ENCODE peak calls at places on chromosomes 5 and 9, in six cellular contexts. U, E, G, A, Y and D are unnamed samples.

GRCh38 chr9:118595719-118596305 is 773.4 kb downstream of the BRINP1 start:
- DNase-seq in A (no peak), E (peak), G (no peak), U (peak), Y (peak), D (no peak)

GRCh38 chr9:88759374-88759773 is 224.4 kb downstream of the NXNL2 start:
- DNase-seq in Y (no peak), E (no peak), U (no peak), A (no peak), G (no peak), D (no peak)

GRCh38 chr9:69898714-69899209 is 78.1 kb downstream of the CFAP95 start:
- DNase-seq in G (no peak), E (no peak), Y (peak), U (no peak), A (no peak), D (no peak)

GRCh38 chr5:83711982-83712601 is 8.6 kb downstream of the HAPLN1 start:
- DNase-seq in U (peak), Y (peak), G (no peak), A (no peak), E (peak), D (peak)

GRCh38 chr9:120366646-120367019 is 213.3 kb downstream of the CDK5RAP2 start:
- DNase-seq in E (peak), Y (peak), U (no peak), A (no peak), G (peak), D (no peak)

GRCh38 chr5:73816656-73817420 is 190.8 kb downstream of the ARHGEF28 start:
- DNase-seq in Y (peak), E (no peak), G (no peak), A (no peak), U (no peak), D (no peak)

GRCh38 chr5:81778642-81779041 is 27.7 kb upstream of the SSBP2 start:
- DNase-seq in G (no peak), Y (no peak), A (peak), E (no peak), U (peak), D (peak)

GRCh38 chr9:88660611-88661010 is 125.6 kb downstream of the NXNL2 start:
- DNase-seq in U (no peak), G (no peak), A (no peak), Y (peak), E (peak), D (peak)

GRCh38 chr5:35117960-35118359 is 70.2 kb upstream of the AGXT2 start:
- DNase-seq in E (no peak), G (no peak), Y (peak), A (no peak), U (no peak), D (no peak)

GRCh38 chr9:10366171-10366779 is 246.5 kb downstream of the PTPRD start:
- DNase-seq in A (no peak), U (peak), E (no peak), Y (peak), G (no peak), D (no peak)

GRCh38 chr9:68507098-68507795 is 33.4 kb downstream of the TMEM252 start:
- DNase-seq in A (no peak), E (no peak), U (no peak), G (no peak), Y (no peak), D (no peak)

GRCh38 chr5:35903631-35904203 is 34.7 kb downstream of the CAPSL start:
- DNase-seq in G (no peak), Y (no peak), A (no peak), U (no peak), E (no peak), D (no peak)

GRCh38 chr5:41772071-41772470 is 98.2 kb downstream of the OXCT1 start:
- DNase-seq in U (no peak), Y (no peak), E (no peak), G (no peak), A (no peak), D (no peak)

GRCh38 chr9:136694163-136694864 is 7.1 kb upstream of the AGPAT2 start:
- DNase-seq in U (peak), E (peak), G (peak), Y (no peak), A (no peak), D (peak)

GRCh38 chr9:112447283-112447761 is 39.3 kb upstream of the KIAA1958 start:
- DNase-seq in A (no peak), G (no peak), Y (peak), E (no peak), U (no peak), D (no peak)

GRCh38 chr5:6143523-6143922 is 234.8 kb downstream of the MED10 start:
- DNase-seq in A (no peak), E (no peak), U (no peak), G (no peak), Y (no peak), D (no peak)

GRCh38 chr5:83877911-83878706 is 157.5 kb upstream of the HAPLN1 start:
- DNase-seq in G (no peak), U (no peak), E (no peak), Y (peak), A (no peak), D (no peak)

GRCh38 chr5:87127956-87128687 is 139.6 kb upstream of the RASA1 start:
- DNase-seq in A (no peak), U (no peak), G (no peak), E (peak), Y (no peak), D (no peak)

GRCh38 chr5:120779674-120780073 is 315.6 kb downstream of the PRR16 start:
- DNase-seq in Y (no peak), A (no peak), U (no peak), G (no peak), E (no peak), D (no peak)

GRCh38 chr9:111429175-111429574 is 55.0 kb downstream of the ECPAS start:
- DNase-seq in A (no peak), U (no peak), E (no peak), Y (no peak), G (no peak), D (no peak)

GRCh38 chr5:116844015-116844414 is 269.4 kb upstream of the SEMA6A start:
- DNase-seq in G (no peak), E (no peak), A (no peak), U (no peak), Y (no peak), D (no peak)

GRCh38 chr5:177301503-177302165 is 1.9 kb downstream of the RAB24 start:
- DNase-seq in Y (no peak), E (peak), G (no peak), A (no peak), U (peak), D (no peak)

GRCh38 chr9:136379401-136379800 is 5.9 kb upstream of the CARD9 start:
- DNase-seq in A (no peak), U (no peak), E (no peak), Y (no peak), G (no peak), D (no peak)

GRCh38 chr9:130421802-130422276 is 22.9 kb upstream of the ASS1 start:
- DNase-seq in U (no peak), Y (peak), E (peak), A (no peak), G (no peak), D (no peak)

GRCh38 chr5:143156556-143156955 is 246.9 kb downstream of the NR3C1 start:
- DNase-seq in E (no peak), U (no peak), G (no peak), A (no peak), Y (no peak), D (no peak)

GRCh38 chr5:131607903-131608540 is 27.0 kb downstream of the RAPGEF6 start:
- DNase-seq in U (no peak), Y (peak), G (no peak), A (no peak), E (no peak), D (no peak)

GRCh38 chr9:28915256-28915930 is 1342.1 kb upstream of the C9orf72 start:
- DNase-seq in U (peak), E (no peak), G (no peak), A (no peak), Y (no peak), D (no peak)

GRCh38 chr9:15268317-15268716 is 38.7 kb downstream of the TTC39B start:
- DNase-seq in G (no peak), A (no peak), U (no peak), E (no peak), Y (no peak), D (no peak)

GRCh38 chr5:34061993-34062392 is 19.0 kb upstream of the C1QTNF3 start:
- DNase-seq in A (no peak), G (no peak), U (no peak), E (no peak), Y (no peak), D (no peak)

GRCh38 chr5:79508794-79509193 is 5.1 kb downstream of the HOMER1 start:
- DNase-seq in A (no peak), E (no peak), U (no peak), Y (no peak), G (no peak), D (no peak)

GRCh38 chr5:141051526-141051876 is 327 bp downstream of the PCDHB1 start:
- DNase-seq in G (no peak), A (no peak), U (no peak), Y (no peak), E (peak), D (no peak)

GRCh38 chr5:171569065-171569712 is 149.7 kb downstream of the FGF18 start:
- DNase-seq in G (no peak), E (no peak), A (no peak), Y (no peak), U (no peak), D (no peak)

DNA sequence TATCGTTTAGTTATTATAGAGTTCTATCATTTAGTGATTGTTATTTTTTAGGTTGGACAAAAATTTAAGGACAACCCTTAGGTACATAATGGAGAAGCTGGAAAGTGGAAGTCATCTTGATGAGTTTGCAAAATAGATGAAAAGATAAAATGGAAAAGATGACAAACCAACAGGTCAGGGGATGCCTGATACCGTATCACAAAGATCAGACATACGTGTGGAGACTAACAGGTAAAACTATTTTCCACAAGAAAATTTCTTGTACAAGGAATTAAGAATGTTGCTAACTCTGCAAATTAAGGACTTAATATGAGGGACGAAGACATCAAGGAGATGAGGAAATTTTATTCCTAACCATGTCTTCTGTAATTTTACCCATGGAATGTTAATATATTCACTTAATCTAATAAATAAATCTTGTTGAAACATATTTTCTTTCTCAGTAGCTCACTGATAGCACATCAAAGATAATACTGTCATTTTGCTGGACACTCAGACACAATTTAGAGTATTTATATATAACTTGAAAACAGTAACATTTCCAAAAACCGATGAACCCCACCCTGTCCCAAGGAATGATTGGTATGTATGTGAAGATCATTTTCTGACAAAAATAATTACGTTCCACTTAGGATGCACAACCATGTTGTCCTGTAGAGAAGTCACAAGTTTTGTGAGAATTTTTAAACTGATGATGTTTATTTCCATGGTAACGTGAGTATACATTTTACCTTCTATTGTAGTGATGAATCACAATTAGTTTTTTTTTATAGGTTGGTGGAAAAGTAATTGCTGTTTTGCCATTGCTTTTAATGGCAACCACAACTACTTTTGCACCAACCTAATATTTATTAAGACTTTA is 2.6 kb downstream of the LURAP1L start:
- DNase-seq in A (no peak), U (no peak), E (no peak), Y (no peak), G (no peak), D (no peak)
- H3K4me3 ChIP-seq in A (no peak), U (no peak), E (no peak), Y (peak), G (peak), D (no peak)

GRCh38 chr5:32519508-32519907 is 65.8 kb upstream of the SUB1 start:
- DNase-seq in E (no peak), U (no peak), G (no peak), A (no peak), Y (no peak), D (no peak)
- H3K4me3 ChIP-seq in E (no peak), U (no peak), G (no peak), A (no peak), Y (no peak), D (no peak)

GRCh38 chr5:124740991-124741583 is 5.4 kb downstream of the ZNF608 start:
- DNase-seq in Y (no peak), U (no peak), A (no peak), E (no peak), G (no peak), D (no peak)

GRCh38 chr5:124742521-124742920 is 3.9 kb downstream of the ZNF608 start:
- DNase-seq in E (no peak), A (no peak), U (no peak), G (no peak), Y (no peak), D (no peak)

GRCh38 chr5:124742983-124743533 is 3.4 kb downstream of the ZNF608 start:
- DNase-seq in Y (peak), U (no peak), A (no peak), G (no peak), E (peak), D (no peak)

GRCh38 chr5:124743534-124744169 is 2.8 kb downstream of the ZNF608 start:
- DNase-seq in E (peak), Y (no peak), G (no peak), U (peak), A (no peak), D (no peak)

DNA sequence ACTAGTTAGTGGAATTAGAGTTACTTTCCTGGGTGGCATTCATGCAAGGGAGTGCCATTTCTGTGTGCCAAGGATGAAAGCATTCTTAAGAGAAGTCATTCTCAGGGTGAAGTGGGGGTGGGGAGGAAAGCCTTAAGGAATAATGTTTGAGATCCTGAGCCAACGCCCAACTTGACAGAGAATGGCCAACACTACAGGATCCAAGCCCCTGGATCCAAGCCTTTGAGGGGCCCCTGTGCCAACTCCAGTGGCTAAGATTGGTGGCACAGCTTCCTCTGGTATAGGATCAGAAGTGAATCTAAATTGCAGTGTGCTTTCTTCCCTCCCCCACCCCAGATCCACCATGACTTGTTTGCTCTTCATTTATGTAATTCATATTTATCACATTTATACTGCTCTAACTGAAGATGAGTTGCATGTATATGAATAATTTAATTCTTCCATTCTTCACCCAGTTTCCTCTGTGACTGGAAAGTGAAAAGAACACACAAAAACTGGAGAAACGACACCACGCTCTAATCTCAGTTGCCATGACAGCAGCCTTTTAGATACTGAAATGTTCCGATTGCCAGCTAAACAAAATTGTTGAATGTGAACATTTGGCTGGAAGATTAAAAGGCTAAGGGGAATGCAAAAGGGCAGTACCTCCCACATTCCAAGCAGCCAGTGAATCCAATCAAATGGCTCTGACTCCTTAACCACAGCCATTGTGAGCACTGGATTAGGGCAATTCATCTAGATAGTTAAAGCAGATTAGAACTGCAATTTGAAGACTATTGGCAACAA is 4.5 kb downstream of the ZNF608 start:
- DNase-seq in A (no peak), G (no peak), Y (peak), E (peak), U (peak), D (no peak)
- H3K4me3 ChIP-seq in A (no peak), G (no peak), Y (peak), E (peak), U (no peak), D (no peak)

GRCh38 chr5:54894957-54895815 is 90.2 kb downstream of the ESM1 start:
- DNase-seq in A (no peak), U (no peak), G (no peak), Y (no peak), E (no peak), D (no peak)
- H3K4me3 ChIP-seq in A (peak), U (no peak), G (no peak), Y (no peak), E (no peak), D (no peak)

GRCh38 chr9:93183106-93183662 is 755 bp upstream of the WNK2 start:
- DNase-seq in E (no peak), A (no peak), Y (no peak), G (no peak), U (no peak), D (no peak)
- H3K4me3 ChIP-seq in E (no peak), A (peak), Y (no peak), G (peak), U (no peak), D (no peak)